ENCODE peak calls at places on chromosomes 13 and 19, in nine cellular contexts. C is stimulated activated CD4-positive, alpha-beta T cell treated with anti-CD3 and anti-CD28 coated beads, Interleukin-1b, Interleukin-23, amount 100 ng/mL, for 48 hours; T is right cardiac atrium; J is stimulated activated CD8-positive, alpha-beta memory T cell treated with anti-CD3 and anti-CD28 coated beads, Interleukin-4, amount 100 ng/mL, for 24 hours; I is GM06990; P is RCC 7860; E is kidney glomerular epithelial cell; O is T47D; N is NCI-H774. M is an unnamed sample.

GRCh38 chr19:35509018-35509652 is 4.3 kb downstream of the DMKN start:
- DNase-seq in C (peak; percentile 46), T (no peak), J (peak; percentile 22), I (peak; percentile 50), P (no peak), E (peak; percentile 54), O (peak; percentile 40), N (peak; percentile 11), M (peak; percentile 63)

GRCh38 chr19:6476155-6476895 is 5.3 kb downstream of the DENND1C start:
- DNase-seq in C (peak; percentile 80), T (peak; percentile 66), J (no peak), I (peak; percentile 63), P (no peak), E (peak; percentile 53), O (no peak), N (peak; percentile 77), M (peak; percentile 84)

GRCh38 chr13:52109096-52109495 is 19.8 kb downstream of the NEK5 start:
- DNase-seq in C (no peak), T (no peak), J (no peak), I (no peak), P (no peak), E (peak; percentile 1), O (no peak), N (no peak), M (no peak)

GRCh38 chr19:36421749-36422481 is 3.5 kb upstream of the ZFP82 start:
- DNase-seq in C (no peak), T (peak; percentile 32), J (no peak), I (peak; percentile 6), P (no peak), E (no peak), O (no peak), N (no peak), M (no peak)

GRCh38 chr19:5024282-5024681 is 55.4 kb downstream of the KDM4B start:
- DNase-seq in C (no peak), T (no peak), J (no peak), I (no peak), P (no peak), E (no peak), O (no peak), N (no peak), M (no peak)

GRCh38 chr13:114164681-114165429 is 14.2 kb upstream of the CFAP97D2 start:
- DNase-seq in C (no peak), T (no peak), J (no peak), I (no peak), P (no peak), E (no peak), O (no peak), N (no peak), M (no peak)

GRCh38 chr19:42246143-42246868 is 3.9 kb upstream of the GSK3A start:
- DNase-seq in C (no peak), T (peak; percentile 82), J (no peak), I (no peak), P (peak; percentile 39), E (peak; percentile 54), O (no peak), N (no peak), M (peak; percentile 39)

GRCh38 chr19:53545271-53546065 is 7.5 kb downstream of the ZNF331 start:
- DNase-seq in C (no peak), T (no peak), J (no peak), I (no peak), P (no peak), E (no peak), O (no peak), N (no peak), M (no peak)

GRCh38 chr13:80074143-80074752 is 266.7 kb downstream of the SPRY2 start:
- DNase-seq in C (no peak), T (no peak), J (no peak), I (no peak), P (no peak), E (no peak), O (no peak), N (no peak), M (no peak)

GRCh38 chr19:21751379-21751778 is 16.0 kb downstream of the ZNF100 start:
- DNase-seq in C (no peak), T (no peak), J (no peak), I (no peak), P (no peak), E (no peak), O (no peak), N (no peak), M (no peak)

GRCh38 chr13:113802090-113802531 is 43.1 kb downstream of the TMEM255B start:
- DNase-seq in C (no peak), T (peak; percentile 73), J (no peak), I (no peak), P (no peak), E (no peak), O (no peak), N (no peak), M (no peak)

GRCh38 chr13:32878172-32878571 is 138.1 kb upstream of the KL start:
- DNase-seq in C (no peak), T (no peak), J (no peak), I (no peak), P (peak; percentile 90), E (peak; percentile 64), O (no peak), N (no peak), M (no peak)

GRCh38 chr19:42229855-42230331 is 9.8 kb downstream of the ZNF526 start:
- DNase-seq in C (no peak), T (no peak), J (no peak), I (no peak), P (no peak), E (no peak), O (no peak), N (no peak), M (no peak)

GRCh38 chr13:27242642-27243185 is 8.6 kb upstream of the RPL21 start:
- DNase-seq in C (no peak), T (no peak), J (no peak), I (no peak), P (no peak), E (no peak), O (no peak), N (no peak), M (no peak)

GRCh38 chr19:12364391-12365093 is 941 bp downstream of the ZNF442 start:
- DNase-seq in C (no peak), T (peak; percentile 28), J (no peak), I (peak; percentile 18), P (no peak), E (no peak), O (peak; percentile 12), N (no peak), M (peak; percentile 24)